ENCODE peak calls at places on chromosome X, in four cellular contexts. N is A549, C is HepG2, A is K562. W is an unnamed sample.

GRCh38 chrX:115531818-115532403 is 29.1 kb upstream of the PLS3 start:
- DNase-seq in A (no peak), C (no peak), N (no peak), W (no peak)

GRCh38 chrX:12249997-12250396 is 111.7 kb downstream of the FRMPD4 start:
- DNase-seq in N (no peak), C (no peak), A (no peak), W (no peak)

GRCh38 chrX:149950681-149951080 is 12.4 kb upstream of the EOLA2 start:
- DNase-seq in A (peak; percentile 48), C (peak; percentile 16), N (peak; percentile 40), W (no peak)

GRCh38 chrX:53538781-53539180 is 104.6 kb upstream of the HSD17B10 start:
- DNase-seq in C (no peak), N (no peak), A (no peak), W (no peak)

GRCh38 chrX:16838202-16839066 is 31.7 kb downstream of the RBBP7 start:
- DNase-seq in C (no peak), N (no peak), A (no peak), W (no peak)

GRCh38 chrX:16771483-16772398 is 14.5 kb upstream of the TXLNG start:
- DNase-seq in N (peak; percentile 50), A (peak; percentile 82), C (peak; percentile 86), W (no peak)

GRCh38 chrX:81238166-81238565 is 36.3 kb downstream of the SH3BGRL start:
- DNase-seq in C (no peak), A (no peak), N (no peak), W (no peak)

GRCh38 chrX:111270339-111270738 is at the start of gene CAPN6:
- DNase-seq in C (no peak), A (no peak), N (no peak), W (no peak)

GRCh38 chrX:153643431-153644351 is 3.3 kb upstream of the DUSP9 start:
- DNase-seq in N (peak; percentile 44), A (peak; percentile 61), C (no peak), W (no peak)

GRCh38 chrX:139851730-139852129 is 81.1 kb downstream of the ATP11C start:
- DNase-seq in C (no peak), A (no peak), N (no peak), W (no peak)

GRCh38 chrX:10172867-10173266 is 16.1 kb downstream of the CLCN4 start:
- DNase-seq in C (no peak), A (no peak), N (no peak), W (no peak)

GRCh38 chrX:40996886-40997530 is 88.2 kb upstream of the USP9X start:
- DNase-seq in C (peak; percentile 70), A (peak; percentile 73), N (peak; percentile 36), W (no peak)

GRCh38 chrX:38221391-38221929 is 789 bp upstream of the SRPX start:
- DNase-seq in C (no peak), N (no peak), A (no peak), W (no peak)

GRCh38 chrX:63529961-63530360 is 178.8 kb upstream of the SPIN4 start:
- DNase-seq in C (no peak), N (no peak), A (no peak), W (no peak)

GRCh38 chrX:68146054-68146453 is 287.2 kb downstream of the OPHN1 start:
- DNase-seq in N (peak; percentile 1), C (peak; percentile 39), A (peak; percentile 34), W (no peak)

GRCh38 chrX:115562492-115562872 is 1.5 kb downstream of the PLS3 start:
- DNase-seq in N (peak; percentile 19), A (no peak), C (peak; percentile 13), W (no peak)

GRCh38 chrX:630922-631496 is 418 bp downstream of the SHOX start:
- DNase-seq in N (no peak), C (no peak), A (no peak), W (no peak)

GRCh38 chrX:107826286-107827136 is 845 bp downstream of the MID2 start:
- DNase-seq in N (peak; percentile 25), A (peak; percentile 1), C (no peak), W (no peak)

GRCh38 chrX:20477836-20478532 is 211.3 kb upstream of the RPS6KA3 start:
- DNase-seq in A (no peak), C (no peak), N (no peak), W (no peak)

GRCh38 chrX:110491846-110492620 is 133.4 kb downstream of the RTL9 start:
- DNase-seq in C (no peak), A (no peak), N (no peak), W (no peak)

GRCh38 chrX:50736651-50737050 is 77.3 kb downstream of the SHROOM4 start:
- DNase-seq in C (no peak), A (no peak), N (no peak), W (no peak)

GRCh38 chrX:108558217-108558616 is 118.6 kb downstream of the COL4A5 start:
- DNase-seq in N (no peak), A (peak; percentile 83), C (no peak), W (no peak)

GRCh38 chrX:52574416-52575275 is 57.8 kb upstream of the XAGE1B start:
- DNase-seq in N (peak; percentile 36), A (peak; percentile 51), C (peak; percentile 39), W (peak; percentile 2)

GRCh38 chrX:84240848-84241565 is 53.0 kb upstream of the RPS6KA6 start:
- DNase-seq in C (no peak), A (no peak), N (no peak), W (no peak)

GRCh38 chrX:109710181-109710580 is 22.9 kb downstream of the ACSL4 start:
- DNase-seq in C (no peak), N (no peak), A (no peak), W (no peak)

GRCh38 chrX:53074987-53075386 is 7.2 kb upstream of the TSPYL2 start:
- DNase-seq in C (no peak), N (no peak), A (peak; percentile 47), W (no peak)

GRCh38 chrX:11745881-11746280 is 12.2 kb upstream of the MSL3 start:
- DNase-seq in N (no peak), C (no peak), A (no peak), W (no peak)

GRCh38 chrX:117987376-117987775 is 129.2 kb downstream of the KLHL13 start:
- DNase-seq in N (no peak), C (no peak), A (no peak), W (no peak)

GRCh38 chrX:39777623-39778025 is 320.1 kb downstream of the BCOR start:
- DNase-seq in N (no peak), C (no peak), A (no peak), W (no peak)

GRCh38 chrX:47129879-47130358 is 14.6 kb downstream of the NDUFB11 start:
- DNase-seq in N (no peak), C (no peak), A (no peak), W (no peak)

GRCh38 chrX:10797493-10797892 is 177.1 kb upstream of the MID1 start:
- DNase-seq in A (no peak), N (no peak), C (no peak), W (no peak)

DNA sequence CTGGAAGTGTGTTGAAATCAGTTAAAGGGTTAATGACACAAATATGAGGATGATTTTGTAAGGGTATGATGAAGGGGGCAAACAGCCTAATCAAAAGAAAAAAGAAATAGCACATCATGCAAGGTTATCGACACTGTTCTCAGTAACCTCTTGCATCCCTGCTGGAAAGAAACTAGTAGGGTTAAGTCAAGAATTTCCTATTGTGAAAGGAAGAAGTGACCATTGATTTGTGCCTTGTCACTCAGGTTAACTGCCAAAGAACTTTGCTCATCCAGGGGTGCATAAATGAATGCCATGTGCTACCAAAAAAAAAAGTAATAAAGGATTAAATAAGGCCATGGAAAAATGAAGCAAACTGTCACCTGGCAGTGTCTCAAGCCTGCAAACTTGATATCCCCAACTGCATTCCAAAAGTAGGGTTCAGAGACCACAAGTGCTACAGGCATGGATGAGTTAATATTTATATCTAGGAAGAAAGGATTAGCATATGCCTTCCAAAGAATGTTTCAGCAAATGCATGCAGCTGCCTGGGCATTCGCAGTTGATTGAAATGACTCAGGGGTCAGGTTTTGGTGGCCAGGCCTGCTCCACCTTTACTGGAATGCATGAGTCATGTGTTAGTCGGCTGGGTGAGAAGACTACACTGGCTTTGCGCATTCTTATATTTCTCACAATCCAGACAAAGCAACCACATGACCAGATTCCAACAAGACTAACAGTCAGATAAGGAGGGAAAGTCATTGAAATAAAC is 78.4 kb upstream of the ATXN3L start:
- DNase-seq in A (peak; percentile 54), C (peak; percentile 70), N (peak; percentile 75), W (no peak)
- TF ChIP-seq POLR2AphosphoS2 in A (no peak), C (no peak), N (no peak), W (no peak)

GRCh38 chrX:154693394-154693793 is 40.0 kb upstream of the CTAG2 start:
- DNase-seq in N (no peak), A (no peak), C (no peak), W (no peak)

GRCh38 chrX:154698630-154699248 is 45.4 kb upstream of the CTAG2 start:
- DNase-seq in A (no peak), C (no peak), N (no peak), W (no peak)

GRCh38 chrX:154695913-154696312 is 42.5 kb upstream of the CTAG2 start:
- DNase-seq in A (no peak), N (no peak), C (no peak), W (no peak)

GRCh38 chrX:154696328-154697045 is 43.1 kb upstream of the CTAG2 start:
- DNase-seq in N (no peak), C (no peak), A (no peak), W (no peak)
- TF ChIP-seq POLR2AphosphoS2 in N (no peak), C (no peak), A (no peak), W (no peak)

GRCh38 chrX:36462142-36462541 is 542.6 kb downstream of the CFAP47 start:
- DNase-seq in C (no peak), A (no peak), N (no peak), W (no peak)
- TF ChIP-seq POLR2AphosphoS2 in C (no peak), A (no peak), N (no peak), W (no peak)

GRCh38 chrX:151974336-151975227 is at the start of gene GABRE:
- DNase-seq in C (no peak), N (no peak), A (peak; percentile 85), W (no peak)
- TF ChIP-seq POLR2AphosphoS2 in C (no peak), N (no peak), A (no peak), W (no peak)

DNA sequence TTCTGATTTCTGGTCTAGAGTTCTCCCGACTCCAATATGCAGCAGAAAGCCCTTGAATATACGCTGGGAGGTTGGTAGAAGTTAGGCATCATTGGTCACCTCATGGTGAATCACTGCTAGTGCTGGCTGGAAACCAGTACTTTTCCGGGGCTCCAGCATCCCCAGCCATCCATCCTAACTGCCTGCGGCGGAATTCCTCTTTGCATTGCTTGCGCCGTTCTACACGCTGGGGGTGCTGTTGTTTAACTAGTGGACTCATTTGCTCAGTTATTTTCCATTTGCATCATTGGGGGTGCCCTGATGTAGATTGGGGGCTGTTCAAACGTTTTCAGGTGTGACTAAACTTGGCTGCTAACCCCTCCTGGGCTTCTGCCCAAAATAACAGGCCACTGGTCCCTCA is 23.3 kb upstream of the GPR50 start:
- DNase-seq in C (peak; percentile 0), N (no peak), A (peak; percentile 11), W (no peak)
- TF ChIP-seq POLR2AphosphoS2 in C (no peak), N (no peak), A (no peak), W (no peak)

DNA sequence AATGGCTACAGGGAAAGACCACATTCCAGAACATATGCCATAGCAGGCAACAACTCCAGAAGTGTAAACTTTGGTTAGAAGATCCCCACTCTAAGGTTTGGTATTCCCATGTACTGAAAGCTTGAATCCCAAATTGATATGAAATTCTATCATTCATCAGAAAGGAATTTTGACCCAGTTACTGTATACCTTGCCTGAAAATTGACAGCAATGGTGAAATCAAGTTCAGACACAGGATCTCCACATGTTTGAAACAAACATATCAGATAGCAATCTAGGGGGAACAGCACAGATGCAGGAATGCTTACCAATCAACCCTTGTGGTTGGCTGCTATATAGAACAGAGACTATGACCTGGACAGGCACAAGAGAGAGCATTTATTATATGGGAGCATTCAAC is 6.5 kb downstream of the USP26 start:
- DNase-seq in C (no peak), N (no peak), A (no peak), W (no peak)
- TF ChIP-seq POLR2AphosphoS2 in C (no peak), N (no peak), A (no peak), W (no peak)

W was measured in GM12878.